ENCODE peak calls at places on chromosome 20, in seven cellular contexts. P is astrocyte of the cerebellum, L is bronchial epithelial cell, I is foreskin fibroblast, Q is omental fat pad, U is cardiac fibroblast, D is transverse colon. K is an unnamed sample.
A peak's percentile ranks its signal among the peaks of the same experiment; 100 is the strongest.

GRCh38 chr20:52103469-52103910 is 88.1 kb downstream of the ZFP64 start:
- DNase-seq in P (no peak), L (peak; percentile 54), I (peak; percentile 20), Q (no peak), U (peak; percentile 10), D (no peak), K (no peak)

GRCh38 chr20:61291166-61291829 is 39.2 kb downstream of the CDH4 start:
- DNase-seq in P (no peak), L (no peak), I (no peak), Q (no peak), U (no peak), D (no peak), K (no peak)

GRCh38 chr20:10387686-10388085 is 46.3 kb downstream of the MKKS start:
- DNase-seq in P (no peak), L (no peak), I (no peak), Q (no peak), U (no peak), D (no peak), K (no peak)

GRCh38 chr20:23050847-23051627 is 1.6 kb upstream of the THBD start:
- DNase-seq in P (peak; percentile 52), L (peak; percentile 85), I (peak; percentile 72), Q (peak; percentile 93), U (peak; percentile 93), D (peak; percentile 54), K (no peak)

GRCh38 chr20:15682690-15683089 is 890.6 kb downstream of the KIF16B start:
- DNase-seq in P (no peak), L (no peak), I (no peak), Q (no peak), U (no peak), D (no peak), K (no peak)

GRCh38 chr20:24109008-24109407 is 120.4 kb upstream of the GGTLC1 start:
- DNase-seq in P (no peak), L (no peak), I (no peak), Q (no peak), U (no peak), D (peak; percentile 13), K (no peak)

GRCh38 chr20:41356951-41357350 is 9.7 kb downstream of the EMILIN3 start:
- DNase-seq in P (no peak), L (no peak), I (no peak), Q (no peak), U (no peak), D (no peak), K (no peak)

GRCh38 chr20:25587536-25587935 is 2.2 kb upstream of the NINL start:
- DNase-seq in P (no peak), L (no peak), I (peak; percentile 10), Q (no peak), U (no peak), D (no peak), K (no peak)

GRCh38 chr20:16692442-16692841 is 37.4 kb upstream of the SNRPB2 start:
- DNase-seq in P (no peak), L (peak; percentile 1), I (peak; percentile 4), Q (no peak), U (no peak), D (no peak), K (no peak)

GRCh38 chr20:5127204-5127858 is 523 bp downstream of the CDS2 start:
- DNase-seq in P (no peak), L (peak; percentile 43), I (peak; percentile 25), Q (no peak), U (peak; percentile 38), D (peak; percentile 66), K (peak; percentile 45)

GRCh38 chr20:32327087-32327681 is 30.9 kb upstream of the ASXL1 start:
- DNase-seq in P (peak; percentile 39), L (no peak), I (peak; percentile 28), Q (no peak), U (peak; percentile 90), D (no peak), K (no peak)

GRCh38 chr20:17848649-17849048 is 119.9 kb downstream of the SNX5 start:
- DNase-seq in P (no peak), L (no peak), I (no peak), Q (no peak), U (no peak), D (peak; percentile 49), K (no peak)

GRCh38 chr20:19506021-19506420 is 252.0 kb upstream of the RIN2 start:
- DNase-seq in P (no peak), L (no peak), I (no peak), Q (no peak), U (no peak), D (no peak), K (no peak)

GRCh38 chr20:50844430-50845100 is 49.7 kb downstream of the BCAS4 start:
- DNase-seq in P (peak; percentile 86), L (peak; percentile 99), I (peak; percentile 49), Q (no peak), U (peak; percentile 85), D (no peak), K (no peak)

GRCh38 chr20:19937651-19938420 is 79.3 kb upstream of the NAA20 start:
- DNase-seq in P (no peak), L (no peak), I (no peak), Q (no peak), U (no peak), D (no peak), K (no peak)

GRCh38 chr20:35568645-35569044 is 26.8 kb downstream of the ERGIC3 start:
- DNase-seq in P (no peak), L (peak; percentile 20), I (no peak), Q (no peak), U (no peak), D (peak; percentile 27), K (no peak)

GRCh38 chr20:3721912-3722311 is 9.5 kb upstream of the SIGLEC1 start:
- DNase-seq in P (no peak), L (no peak), I (no peak), Q (no peak), U (no peak), D (no peak), K (no peak)

GRCh38 chr20:2314759-2315439 is 19.1 kb downstream of the TGM3 start:
- DNase-seq in P (peak; percentile 57), L (peak; percentile 56), I (peak; percentile 93), Q (no peak), U (peak; percentile 77), D (no peak), K (no peak)

GRCh38 chr20:4684837-4685413 is 36.8 kb upstream of the PRND start:
- DNase-seq in P (no peak), L (peak; percentile 79), I (peak; percentile 41), Q (no peak), U (peak; percentile 65), D (no peak), K (no peak)

GRCh38 chr20:52905235-52905634 is 66.9 kb upstream of the TSHZ2 start:
- DNase-seq in P (no peak), L (no peak), I (no peak), Q (no peak), U (no peak), D (no peak), K (no peak)

GRCh38 chr20:32514760-32515159 is 70.4 kb downstream of the NOL4L start:
- DNase-seq in P (no peak), L (no peak), I (no peak), Q (no peak), U (no peak), D (no peak), K (no peak)

GRCh38 chr20:34015401-34016335 is 22.0 kb downstream of the RALY start:
- DNase-seq in P (no peak), L (no peak), I (no peak), Q (no peak), U (no peak), D (no peak), K (no peak)

GRCh38 chr20:34018166-34018565 is 24.5 kb downstream of the RALY start:
- DNase-seq in P (no peak), L (no peak), I (no peak), Q (no peak), U (no peak), D (no peak), K (no peak)

GRCh38 chr20:34017610-34018009 is 23.9 kb downstream of the RALY start:
- DNase-seq in P (peak; percentile 65), L (peak; percentile 95), I (peak; percentile 83), Q (no peak), U (peak; percentile 31), D (no peak), K (no peak)

GRCh38 chr20:34014878-34015277 is 21.2 kb downstream of the RALY start:
- DNase-seq in P (no peak), L (no peak), I (no peak), Q (no peak), U (no peak), D (no peak), K (no peak)

GRCh38 chr20:34016736-34017135 is 23.0 kb downstream of the RALY start:
- DNase-seq in P (no peak), L (no peak), I (no peak), Q (no peak), U (no peak), D (no peak), K (no peak)
- TF ChIP-seq CTCF in P (no peak), L (no peak), I (no peak), Q (no peak), U (no peak), D (no peak), K (no peak)

DNA sequence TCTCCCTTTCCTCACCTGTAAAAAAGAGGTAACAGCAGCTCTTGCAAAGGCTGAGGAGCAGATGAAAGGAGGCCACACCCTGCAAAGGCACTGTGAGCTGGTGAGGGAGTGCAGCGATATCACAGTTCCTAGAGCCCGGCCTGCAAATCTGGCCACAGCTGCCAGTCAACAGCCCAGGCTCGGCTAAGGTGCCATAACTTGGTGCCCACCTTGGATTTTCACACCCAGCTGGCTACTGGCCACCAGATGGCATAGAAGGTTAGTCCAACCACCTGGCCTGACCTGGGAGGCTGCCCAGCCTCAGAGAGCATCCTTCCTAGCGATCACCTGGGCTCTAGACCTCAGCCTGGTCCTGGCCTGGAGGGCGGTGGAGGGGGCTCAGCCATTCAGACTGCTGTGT is 46.8 kb downstream of the KCNB1 start:
- DNase-seq in P (no peak), L (no peak), I (no peak), Q (no peak), U (no peak), D (no peak), K (no peak)
- TF ChIP-seq CTCF in P (no peak), L (peak; percentile 1), I (no peak), Q (no peak), U (no peak), D (no peak), K (no peak)

GRCh38 chr20:37903317-37904007 is 535 bp downstream of the VSTM2L start:
- DNase-seq in P (no peak), L (no peak), I (no peak), Q (no peak), U (no peak), D (no peak), K (no peak)
- TF ChIP-seq CTCF in P (peak; percentile 28), L (peak; percentile 37), I (no peak), Q (no peak), U (no peak), D (no peak), K (peak; percentile 32)

GRCh38 chr20:46808565-46808964 is 86.1 kb upstream of the EYA2 start:
- DNase-seq in P (no peak), L (no peak), I (no peak), Q (no peak), U (no peak), D (no peak), K (no peak)

GRCh38 chr20:46811328-46812084 is 83.1 kb upstream of the EYA2 start:
- DNase-seq in P (no peak), L (no peak), I (no peak), Q (no peak), U (no peak), D (no peak), K (no peak)

GRCh38 chr20:46809961-46810360 is 84.7 kb upstream of the EYA2 start:
- DNase-seq in P (no peak), L (no peak), I (no peak), Q (no peak), U (no peak), D (no peak), K (no peak)

GRCh38 chr20:46807998-46808397 is 86.6 kb upstream of the EYA2 start:
- DNase-seq in P (no peak), L (no peak), I (no peak), Q (no peak), U (no peak), D (no peak), K (no peak)

GRCh38 chr20:46810442-46811327 is 84.0 kb upstream of the EYA2 start:
- DNase-seq in P (no peak), L (no peak), I (no peak), Q (no peak), U (no peak), D (no peak), K (no peak)
- TF ChIP-seq CTCF in P (no peak), L (no peak), I (no peak), Q (no peak), U (no peak), D (no peak), K (no peak)